ENCODE peak calls at places on chromosomes 5 and 9, in eight cellular contexts. One of them, this sample, is unnamed.

GRCh38 chr9:132663851-132664250 is 5.9 kb downstream of the DDX31 start:
- DNase-seq in glutamatergic neuron: no peak
- DNase-seq in omental fat pad: no peak
- DNase-seq in psoas muscle: no peak
- DNase-seq in fibroblast of pulmonary artery: no peak
- DNase-seq in RWPE1: no peak
- DNase-seq in fibroblast of mammary gland: no peak
- DNase-seq in right atrium auricular region: no peak
- DNase-seq in this sample: no peak

GRCh38 chr5:951940-952596 is 56.5 kb upstream of the NKD2 start:
- DNase-seq in glutamatergic neuron: no peak
- DNase-seq in omental fat pad: no peak
- DNase-seq in fibroblast of mammary gland: no peak
- DNase-seq in psoas muscle: no peak
- DNase-seq in right atrium auricular region: no peak
- DNase-seq in fibroblast of pulmonary artery: no peak
- DNase-seq in RWPE1: no peak
- DNase-seq in this sample: peak

GRCh38 chr5:144484124-144484897 is 313.6 kb downstream of the KCTD16 start:
- DNase-seq in omental fat pad: no peak
- DNase-seq in RWPE1: no peak
- DNase-seq in glutamatergic neuron: no peak
- DNase-seq in fibroblast of pulmonary artery: peak
- DNase-seq in fibroblast of mammary gland: peak
- DNase-seq in right atrium auricular region: no peak
- DNase-seq in psoas muscle: no peak
- DNase-seq in this sample: no peak

GRCh38 chr9:128555180-128555721 is 2.9 kb downstream of the SPTAN1 start:
- DNase-seq in RWPE1: peak
- DNase-seq in fibroblast of mammary gland: peak
- DNase-seq in psoas muscle: no peak
- DNase-seq in right atrium auricular region: no peak
- DNase-seq in fibroblast of pulmonary artery: peak
- DNase-seq in glutamatergic neuron: no peak
- DNase-seq in omental fat pad: no peak
- DNase-seq in this sample: no peak

GRCh38 chr9:96057155-96057554 is 181.7 kb downstream of the ERCC6L2 start:
- DNase-seq in glutamatergic neuron: no peak
- DNase-seq in fibroblast of pulmonary artery: no peak
- DNase-seq in psoas muscle: no peak
- DNase-seq in fibroblast of mammary gland: peak
- DNase-seq in RWPE1: peak
- DNase-seq in right atrium auricular region: no peak
- DNase-seq in omental fat pad: no peak
- DNase-seq in this sample: no peak

GRCh38 chr5:81021951-81022687 is 62.0 kb downstream of the RASGRF2 start:
- DNase-seq in omental fat pad: no peak
- DNase-seq in fibroblast of mammary gland: peak
- DNase-seq in psoas muscle: no peak
- DNase-seq in right atrium auricular region: no peak
- DNase-seq in glutamatergic neuron: no peak
- DNase-seq in fibroblast of pulmonary artery: no peak
- DNase-seq in RWPE1: no peak
- DNase-seq in this sample: no peak

GRCh38 chr5:151534345-151534744 is 56.8 kb downstream of the FAT2 start:
- DNase-seq in omental fat pad: no peak
- DNase-seq in fibroblast of mammary gland: no peak
- DNase-seq in RWPE1: no peak
- DNase-seq in right atrium auricular region: no peak
- DNase-seq in fibroblast of pulmonary artery: no peak
- DNase-seq in glutamatergic neuron: no peak
- DNase-seq in psoas muscle: no peak
- DNase-seq in this sample: no peak

GRCh38 chr5:93048858-93049257 is 532.2 kb downstream of the NR2F1-AS1 start:
- DNase-seq in RWPE1: no peak
- DNase-seq in fibroblast of pulmonary artery: no peak
- DNase-seq in psoas muscle: no peak
- DNase-seq in omental fat pad: no peak
- DNase-seq in right atrium auricular region: no peak
- DNase-seq in fibroblast of mammary gland: no peak
- DNase-seq in glutamatergic neuron: no peak
- DNase-seq in this sample: no peak

GRCh38 chr9:28821240-28821639 is 1248.0 kb upstream of the C9orf72 start:
- DNase-seq in right atrium auricular region: no peak
- DNase-seq in fibroblast of mammary gland: no peak
- DNase-seq in glutamatergic neuron: no peak
- DNase-seq in psoas muscle: no peak
- DNase-seq in omental fat pad: no peak
- DNase-seq in RWPE1: no peak
- DNase-seq in fibroblast of pulmonary artery: no peak
- DNase-seq in this sample: no peak

GRCh38 chr5:55451976-55452375 is 82.8 kb downstream of the PLPP1 start:
- DNase-seq in fibroblast of pulmonary artery: no peak
- DNase-seq in glutamatergic neuron: no peak
- DNase-seq in psoas muscle: no peak
- DNase-seq in omental fat pad: no peak
- DNase-seq in right atrium auricular region: no peak
- DNase-seq in fibroblast of mammary gland: no peak
- DNase-seq in RWPE1: no peak
- DNase-seq in this sample: no peak

GRCh38 chr9:75168270-75169185 is 80.2 kb downstream of the OSTF1 start:
- DNase-seq in glutamatergic neuron: no peak
- DNase-seq in psoas muscle: no peak
- DNase-seq in right atrium auricular region: no peak
- DNase-seq in fibroblast of mammary gland: no peak
- DNase-seq in RWPE1: no peak
- DNase-seq in omental fat pad: no peak
- DNase-seq in fibroblast of pulmonary artery: peak
- DNase-seq in this sample: no peak

GRCh38 chr5:135594416-135594960 is 15.7 kb upstream of the CXCL14 start:
- DNase-seq in RWPE1: no peak
- DNase-seq in psoas muscle: no peak
- DNase-seq in right atrium auricular region: no peak
- DNase-seq in fibroblast of pulmonary artery: no peak
- DNase-seq in glutamatergic neuron: no peak
- DNase-seq in omental fat pad: no peak
- DNase-seq in fibroblast of mammary gland: no peak
- DNase-seq in this sample: no peak

GRCh38 chr5:135596364-135596763 is 17.6 kb upstream of the CXCL14 start:
- DNase-seq in right atrium auricular region: no peak
- DNase-seq in fibroblast of pulmonary artery: no peak
- DNase-seq in omental fat pad: no peak
- DNase-seq in RWPE1: no peak
- DNase-seq in fibroblast of mammary gland: no peak
- DNase-seq in psoas muscle: no peak
- DNase-seq in glutamatergic neuron: no peak
- DNase-seq in this sample: peak

GRCh38 chr5:135599421-135600140 is 20.8 kb upstream of the CXCL14 start:
- DNase-seq in RWPE1: no peak
- DNase-seq in right atrium auricular region: peak
- DNase-seq in omental fat pad: no peak
- DNase-seq in fibroblast of mammary gland: no peak
- DNase-seq in glutamatergic neuron: no peak
- DNase-seq in psoas muscle: no peak
- DNase-seq in fibroblast of pulmonary artery: no peak
- DNase-seq in this sample: no peak

GRCh38 chr5:135598691-135599395 is 20.1 kb upstream of the CXCL14 start:
- DNase-seq in omental fat pad: no peak
- DNase-seq in glutamatergic neuron: no peak
- DNase-seq in right atrium auricular region: peak
- DNase-seq in RWPE1: no peak
- DNase-seq in psoas muscle: no peak
- DNase-seq in fibroblast of mammary gland: no peak
- DNase-seq in fibroblast of pulmonary artery: no peak
- DNase-seq in this sample: no peak

DNA sequence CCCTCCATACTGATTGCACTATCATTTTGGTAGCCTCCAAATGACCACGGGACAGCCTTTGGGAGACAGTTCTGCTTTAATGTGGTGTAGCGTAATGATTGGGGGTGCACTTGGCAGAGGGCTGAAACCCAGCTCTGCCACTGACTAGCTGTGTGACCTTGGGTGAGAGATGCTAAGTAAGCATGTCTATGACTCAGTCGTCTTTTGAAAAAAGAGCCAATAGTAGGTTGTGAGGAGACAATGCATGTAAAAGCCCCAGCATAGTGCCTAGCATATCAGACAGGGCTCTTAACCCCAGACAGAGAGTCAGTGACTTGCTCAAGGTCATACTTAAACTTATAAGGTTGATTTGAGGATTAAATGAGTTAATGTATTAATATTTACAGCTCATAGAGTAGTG is 18.0 kb upstream of the CXCL14 start:
- DNase-seq in fibroblast of mammary gland: no peak
- DNase-seq in right atrium auricular region: peak
- DNase-seq in glutamatergic neuron: no peak
- DNase-seq in RWPE1: no peak
- DNase-seq in psoas muscle: no peak
- DNase-seq in omental fat pad: no peak
- DNase-seq in fibroblast of pulmonary artery: no peak
- DNase-seq in this sample: no peak
- TF ChIP-seq CTCF in fibroblast of mammary gland: no peak
- TF ChIP-seq CTCF in right atrium auricular region: no peak
- TF ChIP-seq CTCF in glutamatergic neuron: no peak
- TF ChIP-seq CTCF in RWPE1: no peak
- TF ChIP-seq CTCF in psoas muscle: no peak
- TF ChIP-seq CTCF in omental fat pad: no peak
- TF ChIP-seq CTCF in fibroblast of pulmonary artery: no peak
- TF ChIP-seq CTCF in this sample: no peak

DNA sequence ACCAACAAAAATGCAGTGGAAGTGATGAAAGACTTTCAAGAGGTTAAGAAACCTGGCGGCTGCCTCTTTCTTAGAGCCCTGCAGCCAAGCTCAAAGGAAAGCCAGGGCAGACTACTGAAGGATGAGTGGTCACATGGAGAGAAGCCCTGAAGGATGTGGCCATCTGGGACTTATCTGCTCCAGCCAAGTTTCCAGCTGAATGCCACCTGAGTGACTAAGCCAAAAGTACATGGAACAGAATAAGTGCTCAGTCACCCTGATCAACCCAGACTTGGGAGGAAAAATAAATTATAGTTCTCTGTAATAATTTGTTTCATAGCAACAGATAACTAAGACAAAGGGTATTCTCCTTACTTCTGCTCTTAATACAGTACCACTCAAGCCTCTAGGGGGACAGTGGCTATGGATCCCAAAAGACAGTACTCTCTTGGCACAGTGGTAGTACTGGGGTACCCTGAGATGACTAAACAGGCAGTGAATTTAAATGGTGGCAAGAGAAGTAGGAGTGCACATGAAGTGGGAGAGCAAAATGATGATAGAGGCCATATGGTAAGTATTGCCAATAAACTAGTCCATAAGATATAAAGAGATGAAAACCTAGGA is 182.3 kb downstream of the ELAVL2 start:
- DNase-seq in fibroblast of mammary gland: no peak
- DNase-seq in fibroblast of pulmonary artery: no peak
- DNase-seq in glutamatergic neuron: no peak
- DNase-seq in omental fat pad: no peak
- DNase-seq in RWPE1: no peak
- DNase-seq in psoas muscle: no peak
- DNase-seq in right atrium auricular region: no peak
- DNase-seq in this sample: no peak
- TF ChIP-seq CTCF in fibroblast of mammary gland: no peak
- TF ChIP-seq CTCF in fibroblast of pulmonary artery: no peak
- TF ChIP-seq CTCF in glutamatergic neuron: peak
- TF ChIP-seq CTCF in omental fat pad: no peak
- TF ChIP-seq CTCF in RWPE1: no peak
- TF ChIP-seq CTCF in psoas muscle: no peak
- TF ChIP-seq CTCF in right atrium auricular region: no peak
- TF ChIP-seq CTCF in this sample: no peak

GRCh38 chr9:4366649-4367330 is 66.9 kb upstream of the GLIS3 start:
- DNase-seq in right atrium auricular region: no peak
- DNase-seq in psoas muscle: no peak
- DNase-seq in fibroblast of pulmonary artery: peak
- DNase-seq in fibroblast of mammary gland: peak
- DNase-seq in omental fat pad: no peak
- DNase-seq in glutamatergic neuron: peak
- DNase-seq in RWPE1: peak
- DNase-seq in this sample: no peak
- TF ChIP-seq CTCF in right atrium auricular region: peak
- TF ChIP-seq CTCF in psoas muscle: peak
- TF ChIP-seq CTCF in fibroblast of pulmonary artery: peak
- TF ChIP-seq CTCF in fibroblast of mammary gland: peak
- TF ChIP-seq CTCF in omental fat pad: no peak
- TF ChIP-seq CTCF in glutamatergic neuron: peak
- TF ChIP-seq CTCF in RWPE1: peak
- TF ChIP-seq CTCF in this sample: peak

DNA sequence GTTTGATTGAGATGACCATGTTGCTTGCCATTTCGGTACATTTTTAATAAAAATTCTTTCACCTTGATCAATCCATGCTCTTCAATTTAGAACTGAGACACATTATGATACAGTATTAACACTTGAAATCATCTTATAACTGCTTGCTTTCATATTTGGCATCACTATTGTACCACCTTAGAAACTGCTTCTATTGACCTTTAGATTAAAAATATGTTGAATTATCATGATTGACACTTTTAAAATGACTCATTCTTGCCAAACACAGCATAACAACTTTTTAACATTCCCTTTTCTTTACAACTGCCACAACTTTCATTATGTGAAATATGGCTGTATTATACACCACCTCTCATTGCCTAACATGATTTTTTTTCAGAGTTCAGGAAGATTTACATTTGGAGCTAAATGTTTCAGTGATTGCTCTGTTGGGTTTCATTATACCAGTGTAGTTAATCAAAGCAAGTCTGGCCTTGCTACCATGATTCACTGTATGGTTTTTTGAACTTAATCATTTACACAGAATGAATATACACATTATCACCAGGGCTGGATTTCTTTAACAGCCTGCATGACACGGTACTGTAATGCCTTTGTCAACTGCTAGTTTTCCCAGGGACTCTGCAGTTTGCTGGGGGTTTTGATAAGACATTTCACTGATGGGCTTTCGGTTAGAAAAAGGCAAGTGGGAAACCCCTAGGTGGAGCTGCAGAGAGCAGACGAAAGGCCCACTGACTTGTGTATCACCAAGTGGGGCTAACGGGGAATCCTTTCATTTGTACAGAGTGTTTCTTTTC is 93.6 kb upstream of the TLE4 start:
- DNase-seq in glutamatergic neuron: peak
- DNase-seq in psoas muscle: no peak
- DNase-seq in fibroblast of pulmonary artery: peak
- DNase-seq in RWPE1: peak
- DNase-seq in fibroblast of mammary gland: no peak
- DNase-seq in omental fat pad: no peak
- DNase-seq in right atrium auricular region: no peak
- DNase-seq in this sample: no peak
- TF ChIP-seq CTCF in glutamatergic neuron: no peak
- TF ChIP-seq CTCF in psoas muscle: peak
- TF ChIP-seq CTCF in fibroblast of pulmonary artery: peak
- TF ChIP-seq CTCF in RWPE1: peak
- TF ChIP-seq CTCF in fibroblast of mammary gland: no peak
- TF ChIP-seq CTCF in omental fat pad: no peak
- TF ChIP-seq CTCF in right atrium auricular region: peak
- TF ChIP-seq CTCF in this sample: no peak

GRCh38 chr5:34007675-34008600 is at the start of gene AMACR:
- DNase-seq in fibroblast of mammary gland: peak
- DNase-seq in psoas muscle: peak
- DNase-seq in omental fat pad: peak
- DNase-seq in RWPE1: peak
- DNase-seq in right atrium auricular region: peak
- DNase-seq in glutamatergic neuron: peak
- DNase-seq in fibroblast of pulmonary artery: peak
- DNase-seq in this sample: peak
- TF ChIP-seq CTCF in fibroblast of mammary gland: no peak
- TF ChIP-seq CTCF in psoas muscle: no peak
- TF ChIP-seq CTCF in omental fat pad: no peak
- TF ChIP-seq CTCF in RWPE1: no peak
- TF ChIP-seq CTCF in right atrium auricular region: no peak
- TF ChIP-seq CTCF in glutamatergic neuron: no peak
- TF ChIP-seq CTCF in fibroblast of pulmonary artery: no peak
- TF ChIP-seq CTCF in this sample: no peak

This sample was measured in mesothelial cell of epicardium.